ENCODE peak calls at places on chromosomes 12 and 14, in four cellular contexts. D is A549, E is BE2C, S is gastrocnemius medialis. L is an unnamed sample.

GRCh38 chr12:57498143-57498524 is 10.3 kb downstream of the MARS1 start:
- DNase-seq in D (no peak), E (no peak), S (no peak), L (peak; percentile 83)

GRCh38 chr14:29805415-29806123 is 122.1 kb downstream of the PRKD1 start:
- DNase-seq in E (no peak), D (peak; percentile 48), S (peak; percentile 24), L (no peak)

GRCh38 chr12:123608192-123608591 is 6.3 kb downstream of the DDX55 start:
- DNase-seq in E (no peak), S (no peak), D (no peak), L (no peak)

GRCh38 chr12:47886471-47887240 is 18.1 kb downstream of the VDR start:
- DNase-seq in S (no peak), E (no peak), D (no peak), L (no peak)

GRCh38 chr14:93775744-93776143 is 12.5 kb downstream of the PRIMA1 start:
- DNase-seq in S (no peak), D (no peak), E (no peak), L (no peak)

GRCh38 chr12:95908573-95908972 is 33.8 kb downstream of the CCDC38 start:
- DNase-seq in D (no peak), S (no peak), E (no peak), L (no peak)

GRCh38 chr14:30297856-30298255 is 261.1 kb upstream of the G2E3 start:
- DNase-seq in S (no peak), D (no peak), E (no peak), L (no peak)

GRCh38 chr12:100608776-100609175 is 35.3 kb downstream of the GAS2L3 start:
- DNase-seq in E (no peak), S (no peak), D (no peak), L (no peak)

GRCh38 chr12:9244894-9245293 is 36.7 kb upstream of the PZP start:
- DNase-seq in E (no peak), S (no peak), D (peak; percentile 4), L (no peak)

GRCh38 chr14:92144708-92145107 is 22.9 kb downstream of the CPSF2 start:
- DNase-seq in E (no peak), S (no peak), D (no peak), L (no peak)

GRCh38 chr12:83615152-83615551 is 928.4 kb downstream of the TMTC2 start:
- DNase-seq in D (no peak), E (no peak), S (no peak), L (no peak)

GRCh38 chr14:80535171-80535570 is 323.9 kb upstream of the DIO2 start:
- DNase-seq in E (no peak), D (no peak), S (no peak), L (no peak)

GRCh38 chr12:2244013-2244861 is 191.4 kb downstream of the CACNA1C start:
- DNase-seq in S (no peak), E (no peak), D (no peak), L (peak; percentile 80)

GRCh38 chr12:53971686-53972085 is 1.2 kb upstream of the HOXC11 start:
- DNase-seq in S (no peak), D (no peak), E (no peak), L (no peak)

GRCh38 chr12:57590536-57590891 is 478 bp upstream of the PIP4K2C start:
- DNase-seq in S (no peak), E (no peak), D (no peak), L (no peak)

GRCh38 chr12:7961395-7962188 is 25.6 kb upstream of the SLC2A3 start:
- DNase-seq in S (no peak), D (no peak), E (no peak), L (no peak)
- H3K4me1 ChIP-seq in S (no peaks in the 10 kb centered on the region), D (peaks cover 20% of the 10 kb centered on the region), E (no peaks in the 10 kb centered on the region), L (peaks cover 3% of the 10 kb centered on the region)

GRCh38 chr14:69690042-69690441 is 76.9 kb upstream of the SRSF5 start:
- DNase-seq in D (no peak), E (no peak), S (no peak), L (no peak)
- H3K4me1 ChIP-seq in D (peaks cover 8% of the 10 kb centered on the region), E (peaks cover 18% of the 10 kb centered on the region), S (peaks cover 60% of the 10 kb centered on the region), L (peaks cover 4% of the 10 kb centered on the region)

GRCh38 chr14:25014440-25014839 is 35.5 kb downstream of the STXBP6 start:
- DNase-seq in E (no peak), S (no peak), D (no peak), L (no peak)

GRCh38 chr14:25007832-25008231 is 42.1 kb downstream of the STXBP6 start:
- DNase-seq in D (peak; percentile 3), E (no peak), S (no peak), L (no peak)

GRCh38 chr14:25010471-25010870 is 39.5 kb downstream of the STXBP6 start:
- DNase-seq in D (peak; percentile 5), S (no peak), E (no peak), L (no peak)

GRCh38 chr14:25009891-25010290 is 40.1 kb downstream of the STXBP6 start:
- DNase-seq in S (no peak), D (peak; percentile 58), E (no peak), L (no peak)

GRCh38 chr14:25011095-25011494 is 38.9 kb downstream of the STXBP6 start:
- DNase-seq in E (no peak), D (no peak), S (no peak), L (no peak)
- H3K4me1 ChIP-seq in E (no peaks in the 10 kb centered on the region), D (peaks cover 31% of the 10 kb centered on the region), S (peaks cover 7% of the 10 kb centered on the region), L (peaks cover 5% of the 10 kb centered on the region)

DNA sequence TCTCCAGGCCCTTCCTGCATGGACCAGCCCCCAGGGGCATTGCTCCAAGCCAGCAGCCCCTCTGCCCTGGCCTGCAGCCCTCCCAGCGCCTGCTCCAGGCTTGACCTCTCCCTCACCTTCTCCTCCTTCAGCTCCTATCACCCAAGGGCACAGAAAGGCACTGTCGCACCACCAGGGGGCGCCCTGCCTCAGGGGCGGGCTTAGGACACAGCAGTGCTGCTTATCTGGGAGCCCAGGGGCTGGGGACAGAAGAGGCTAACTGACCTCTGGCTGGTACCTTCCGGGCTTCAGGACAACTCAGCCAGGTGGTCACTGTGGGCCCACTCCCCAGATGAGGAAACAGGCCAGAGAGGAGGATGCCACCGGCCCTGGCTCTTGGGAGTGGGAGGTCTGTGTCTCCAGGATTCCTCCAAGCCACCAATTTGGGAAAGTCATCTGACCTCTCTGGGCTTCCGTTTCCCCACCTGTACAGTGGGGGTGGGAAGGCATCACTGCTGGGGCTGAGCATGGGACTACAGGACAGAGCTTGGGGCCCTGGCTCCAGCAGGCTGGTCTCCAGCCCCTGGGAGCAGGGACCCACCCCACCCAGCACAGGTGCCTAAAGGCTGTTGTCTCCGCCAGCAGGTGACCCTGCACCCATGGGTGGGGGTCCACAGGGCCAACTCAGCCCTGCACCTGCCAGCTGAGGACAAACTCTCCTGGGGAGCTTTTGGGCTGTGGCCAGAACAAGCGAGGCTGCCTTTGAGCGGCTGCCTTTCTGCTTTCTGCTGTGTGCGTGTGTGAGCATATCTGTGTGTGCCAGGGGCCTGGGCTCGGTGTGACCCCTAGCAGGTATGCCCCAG is 25.5 kb upstream of the GPR132 start:
- DNase-seq in D (peak; percentile 95), E (peak; percentile 90), S (peak; percentile 45), L (peak; percentile 91)
- H3K4me1 ChIP-seq in D (peaks cover 61% of the 10 kb centered on the region), E (no peaks in the 10 kb centered on the region), S (peaks cover 6% of the 10 kb centered on the region), L (no peaks in the 10 kb centered on the region)

GRCh38 chr14:22808388-22809209 is 6.6 kb downstream of the SLC7A7 start:
- DNase-seq in S (no peak), E (no peak), D (no peak), L (no peak)

GRCh38 chr14:22814373-22814772 is 862 bp downstream of the SLC7A7 start:
- DNase-seq in D (no peak), S (no peak), E (no peak), L (no peak)

GRCh38 chr14:22813145-22813544 is 2.1 kb downstream of the SLC7A7 start:
- DNase-seq in S (no peak), D (no peak), E (no peak), L (no peak)

GRCh38 chr14:22812744-22813143 is 2.5 kb downstream of the SLC7A7 start:
- DNase-seq in D (no peak), E (no peak), S (no peak), L (peak; percentile 66)

DNA sequence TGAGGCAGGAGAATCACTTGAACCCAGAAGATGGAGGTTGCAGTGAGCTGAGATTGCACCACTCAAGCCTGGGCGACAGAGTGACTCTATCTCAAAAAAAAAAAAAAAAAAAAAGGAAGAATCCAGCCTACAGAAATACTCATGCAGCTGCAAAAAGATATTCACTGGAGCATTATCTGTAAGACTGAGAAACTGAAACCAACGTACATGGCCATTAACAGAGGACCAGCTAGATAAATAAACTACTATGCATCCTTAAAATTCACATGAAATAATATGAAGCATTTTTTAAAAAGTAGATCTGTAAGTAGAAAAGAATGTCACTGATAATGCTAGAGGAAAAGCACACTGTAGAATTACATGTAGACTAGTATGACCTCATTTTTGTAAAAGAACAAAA is 3.5 kb downstream of the SLC7A7 start:
- DNase-seq in S (no peak), D (no peak), E (no peak), L (no peak)
- H3K4me1 ChIP-seq in S (no peaks in the 10 kb centered on the region), D (peaks cover 38% of the 10 kb centered on the region), E (no peaks in the 10 kb centered on the region), L (peaks cover 11% of the 10 kb centered on the region)

GRCh38 chr12:108306506-108306905 is 32.6 kb downstream of the CMKLR1 start:
- DNase-seq in D (no peak), S (no peak), E (no peak), L (no peak)

GRCh38 chr12:108305520-108305919 is 33.6 kb downstream of the CMKLR1 start:
- DNase-seq in E (peak; percentile 84), S (peak; percentile 67), D (no peak), L (no peak)

GRCh38 chr12:108307006-108307405 is 32.1 kb downstream of the CMKLR1 start:
- DNase-seq in D (no peak), S (no peak), E (no peak), L (no peak)

GRCh38 chr12:108304633-108305032 is 34.5 kb downstream of the CMKLR1 start:
- DNase-seq in D (no peak), S (no peak), E (peak; percentile 32), L (peak; percentile 82)

GRCh38 chr12:108306014-108306501 is 33.1 kb downstream of the CMKLR1 start:
- DNase-seq in E (no peak), D (no peak), S (no peak), L (no peak)
- H3K4me1 ChIP-seq in E (peaks cover 25% of the 10 kb centered on the region), D (peaks cover 13% of the 10 kb centered on the region), S (peaks cover 32% of the 10 kb centered on the region), L (peaks cover 4% of the 10 kb centered on the region)

GRCh38 chr14:100679170-100679569 is 47.5 kb upstream of the DLK1 start:
- DNase-seq in E (no peak), D (no peak), S (no peak), L (no peak)

GRCh38 chr14:100679707-100680438 is 46.8 kb upstream of the DLK1 start:
- DNase-seq in S (no peak), E (no peak), D (no peak), L (no peak)

GRCh38 chr14:100676089-100676685 is 50.5 kb upstream of the DLK1 start:
- DNase-seq in D (no peak), S (no peak), E (no peak), L (no peak)

GRCh38 chr14:100677152-100677924 is 49.4 kb upstream of the DLK1 start:
- DNase-seq in D (no peak), E (peak; percentile 87), S (no peak), L (no peak)

GRCh38 chr14:100677925-100678765 is 48.5 kb upstream of the DLK1 start:
- DNase-seq in E (peak; percentile 98), S (no peak), D (no peak), L (no peak)
- H3K4me1 ChIP-seq in E (peaks cover 70% of the 10 kb centered on the region), S (peaks cover 15% of the 10 kb centered on the region), D (peaks cover 7% of the 10 kb centered on the region), L (no peaks in the 10 kb centered on the region)

DNA sequence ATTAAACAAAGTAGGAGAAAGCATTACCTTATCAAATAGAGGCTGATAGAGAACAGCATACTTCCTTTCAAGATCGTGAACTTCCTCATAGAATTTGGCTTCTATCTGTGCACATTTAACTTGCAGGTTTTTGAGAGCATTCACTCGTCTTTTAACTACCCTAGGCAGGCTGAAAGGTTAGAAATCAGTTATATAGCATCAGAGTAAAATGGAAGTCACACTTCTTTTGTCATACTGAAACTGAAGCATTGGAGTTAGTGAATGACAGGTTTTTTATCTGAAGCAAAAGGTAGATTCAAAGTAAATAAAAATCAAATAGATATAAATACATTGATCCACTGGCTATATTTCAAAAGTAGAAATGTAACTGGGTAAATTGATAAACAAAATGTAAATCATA is 24.4 kb downstream of the NAP1L1 start:
- DNase-seq in S (no peak), E (no peak), D (no peak), L (no peak)
- H3K4me1 ChIP-seq in S (no peaks in the 10 kb centered on the region), E (no peaks in the 10 kb centered on the region), D (no peaks in the 10 kb centered on the region), L (peaks cover 2% of the 10 kb centered on the region)

L was measured in H9.